ENCODE peak calls at places on chromosomes 12 and 14, in six cellular contexts. P, N, A, U, M and Z are unnamed samples.

GRCh38 chr12:124758266-124759200 is 105.1 kb downstream of the SCARB1 start:
- DNase-seq in P (no peak), N (peak), M (no peak), A (no peak), U (no peak), Z (no peak)

GRCh38 chr14:54776361-54777001 is 126.1 kb downstream of the GCH1 start:
- DNase-seq in N (no peak), U (no peak), A (peak), M (no peak), P (peak), Z (peak)

GRCh38 chr12:31843399-31844095 is 114.7 kb upstream of the AMN1 start:
- DNase-seq in M (no peak), A (no peak), P (no peak), U (no peak), N (no peak), Z (no peak)

GRCh38 chr14:51507556-51508511 is 143.9 kb upstream of the FRMD6 start:
- DNase-seq in M (peak), U (no peak), A (peak), P (no peak), N (peak), Z (no peak)

GRCh38 chr12:94795520-94795919 is 145.2 kb upstream of the TMCC3 start:
- DNase-seq in P (no peak), N (no peak), U (peak), M (peak), A (peak), Z (peak)

GRCh38 chr12:76711241-76711640 is 52.7 kb upstream of the ZDHHC17 start:
- DNase-seq in N (no peak), A (no peak), U (peak), M (no peak), P (no peak), Z (no peak)

GRCh38 chr12:84056-84455 is 17.5 kb downstream of the IQSEC3 start:
- DNase-seq in A (no peak), M (no peak), N (peak), U (no peak), P (no peak), Z (no peak)

GRCh38 chr14:89826581-89826980 is 127.9 kb downstream of the EFCAB11 start:
- DNase-seq in N (no peak), U (peak), P (no peak), M (no peak), A (peak), Z (peak)

GRCh38 chr14:28468191-28469151 is 298.1 kb upstream of the FOXG1 start:
- DNase-seq in N (no peak), U (peak), A (no peak), M (no peak), P (no peak), Z (no peak)

GRCh38 chr14:68576031-68576430 is 216.8 kb downstream of the ZFP36L1 start:
- DNase-seq in M (no peak), N (no peak), U (no peak), P (no peak), A (no peak), Z (no peak)

GRCh38 chr12:53046655-53047220 is 3.1 kb upstream of the TNS2 start:
- DNase-seq in P (peak), N (no peak), A (peak), U (peak), M (peak), Z (peak)

GRCh38 chr12:110993425-110993824 is 73.0 kb upstream of the MYL2 start:
- DNase-seq in U (peak), N (no peak), M (no peak), P (no peak), A (no peak), Z (peak)

GRCh38 chr14:22547309-22547947 is 41.6 kb downstream of the DAD1 start:
- DNase-seq in A (peak), U (no peak), M (no peak), P (peak), N (no peak), Z (no peak)

GRCh38 chr14:61322799-61323290 is 1.5 kb downstream of the PRKCH start:
- DNase-seq in P (peak), U (no peak), N (no peak), M (no peak), A (no peak), Z (no peak)

GRCh38 chr12:116065561-116065960 is 211.9 kb downstream of the MED13L start:
- DNase-seq in U (no peak), A (no peak), P (no peak), M (peak), N (no peak), Z (no peak)

GRCh38 chr12:6224550-6224949 is 24.4 kb downstream of the CD9 start:
- DNase-seq in A (peak), N (no peak), P (no peak), U (no peak), M (no peak), Z (no peak)

GRCh38 chr12:103969391-103969790 is 3.7 kb downstream of the TDG start:
- DNase-seq in M (no peak), A (peak), N (no peak), P (no peak), U (peak), Z (no peak)